ENCODE peak calls at places on chromosomes 16 and 17, in nine cellular contexts. One of them, this sample, is unnamed.

GRCh38 chr17:58591455-58591854 is 77.0 kb upstream of the MTMR4 start:
- DNase-seq in occipital lobe: no peak
- DNase-seq in effector CD4-positive, alpha-beta T cell: no peak
- DNase-seq in MM.1S: no peak
- DNase-seq in AG04450: no peak
- DNase-seq in cardiac muscle cell: no peak
- DNase-seq in Right ventricle myocardium superior: no peak
- DNase-seq in lung: no peak
- DNase-seq in GM10248: no peak
- DNase-seq in this sample: no peak

GRCh38 chr17:40909755-40910154 is 24.7 kb upstream of the KRT20 start:
- DNase-seq in occipital lobe: no peak
- DNase-seq in effector CD4-positive, alpha-beta T cell: no peak
- DNase-seq in MM.1S: no peak
- DNase-seq in AG04450: peak; percentile 59
- DNase-seq in cardiac muscle cell: peak; percentile 71
- DNase-seq in Right ventricle myocardium superior: no peak
- DNase-seq in lung: no peak
- DNase-seq in GM10248: no peak
- DNase-seq in this sample: no peak

GRCh38 chr17:20613248-20613647 is 33.7 kb downstream of the CDRT15L2 start:
- DNase-seq in occipital lobe: no peak
- DNase-seq in effector CD4-positive, alpha-beta T cell: no peak
- DNase-seq in MM.1S: no peak
- DNase-seq in AG04450: no peak
- DNase-seq in cardiac muscle cell: no peak
- DNase-seq in Right ventricle myocardium superior: no peak
- DNase-seq in lung: no peak
- DNase-seq in GM10248: no peak
- DNase-seq in this sample: no peak

GRCh38 chr17:27295945-27296344 is 2.0 kb downstream of the WSB1 start:
- DNase-seq in occipital lobe: no peak
- DNase-seq in effector CD4-positive, alpha-beta T cell: no peak
- DNase-seq in MM.1S: no peak
- DNase-seq in AG04450: no peak
- DNase-seq in cardiac muscle cell: peak; percentile 19
- DNase-seq in Right ventricle myocardium superior: no peak
- DNase-seq in lung: no peak
- DNase-seq in GM10248: no peak
- DNase-seq in this sample: no peak

GRCh38 chr17:47275245-47275984 is 21.8 kb downstream of the ITGB3 start:
- DNase-seq in occipital lobe: no peak
- DNase-seq in effector CD4-positive, alpha-beta T cell: no peak
- DNase-seq in MM.1S: no peak
- DNase-seq in AG04450: peak; percentile 83
- DNase-seq in cardiac muscle cell: peak; percentile 89
- DNase-seq in Right ventricle myocardium superior: peak; percentile 95
- DNase-seq in lung: peak; percentile 56
- DNase-seq in GM10248: no peak
- DNase-seq in this sample: no peak

GRCh38 chr16:84545114-84545737 is 40.8 kb upstream of the MEAK7 start:
- DNase-seq in occipital lobe: no peak
- DNase-seq in effector CD4-positive, alpha-beta T cell: no peak
- DNase-seq in MM.1S: no peak
- DNase-seq in AG04450: no peak
- DNase-seq in cardiac muscle cell: no peak
- DNase-seq in Right ventricle myocardium superior: no peak
- DNase-seq in lung: no peak
- DNase-seq in GM10248: no peak
- DNase-seq in this sample: no peak

GRCh38 chr17:7005716-7006115 is 6.7 kb upstream of the RNASEK start:
- DNase-seq in occipital lobe: no peak
- DNase-seq in effector CD4-positive, alpha-beta T cell: no peak
- DNase-seq in MM.1S: no peak
- DNase-seq in AG04450: no peak
- DNase-seq in cardiac muscle cell: no peak
- DNase-seq in Right ventricle myocardium superior: no peak
- DNase-seq in lung: no peak
- DNase-seq in GM10248: no peak
- DNase-seq in this sample: no peak

GRCh38 chr16:51880776-51881175 is 666.2 kb downstream of the TOX3 start:
- DNase-seq in occipital lobe: no peak
- DNase-seq in effector CD4-positive, alpha-beta T cell: no peak
- DNase-seq in MM.1S: no peak
- DNase-seq in AG04450: peak; percentile 84
- DNase-seq in cardiac muscle cell: peak; percentile 47
- DNase-seq in Right ventricle myocardium superior: no peak
- DNase-seq in lung: no peak
- DNase-seq in GM10248: no peak
- DNase-seq in this sample: no peak

GRCh38 chr17:37447641-37448040 is 41.0 kb downstream of the TADA2A start:
- DNase-seq in occipital lobe: no peak
- DNase-seq in effector CD4-positive, alpha-beta T cell: no peak
- DNase-seq in MM.1S: no peak
- DNase-seq in AG04450: no peak
- DNase-seq in cardiac muscle cell: no peak
- DNase-seq in Right ventricle myocardium superior: no peak
- DNase-seq in lung: no peak
- DNase-seq in GM10248: no peak
- DNase-seq in this sample: no peak

GRCh38 chr17:78390241-78391050 is 12.0 kb downstream of the PGS1 start:
- DNase-seq in occipital lobe: no peak
- DNase-seq in effector CD4-positive, alpha-beta T cell: no peak
- DNase-seq in MM.1S: no peak
- DNase-seq in AG04450: peak; percentile 96
- DNase-seq in cardiac muscle cell: peak; percentile 91
- DNase-seq in Right ventricle myocardium superior: no peak
- DNase-seq in lung: no peak
- DNase-seq in GM10248: no peak
- DNase-seq in this sample: no peak

GRCh38 chr17:19010729-19011505 is 6.4 kb upstream of the FAM83G start:
- DNase-seq in occipital lobe: no peak
- DNase-seq in effector CD4-positive, alpha-beta T cell: no peak
- DNase-seq in MM.1S: no peak
- DNase-seq in AG04450: no peak
- DNase-seq in cardiac muscle cell: no peak
- DNase-seq in Right ventricle myocardium superior: no peak
- DNase-seq in lung: no peak
- DNase-seq in GM10248: no peak
- DNase-seq in this sample: no peak

GRCh38 chr17:14341866-14342265 is 41.0 kb downstream of the HS3ST3B1 start:
- DNase-seq in occipital lobe: no peak
- DNase-seq in effector CD4-positive, alpha-beta T cell: no peak
- DNase-seq in MM.1S: no peak
- DNase-seq in AG04450: no peak
- DNase-seq in cardiac muscle cell: peak; percentile 51
- DNase-seq in Right ventricle myocardium superior: no peak
- DNase-seq in lung: no peak
- DNase-seq in GM10248: no peak
- DNase-seq in this sample: no peak

GRCh38 chr16:10256855-10257641 is 74.8 kb upstream of the GRIN2A start:
- DNase-seq in occipital lobe: no peak
- DNase-seq in effector CD4-positive, alpha-beta T cell: peak; percentile 26
- DNase-seq in MM.1S: peak; percentile 38
- DNase-seq in AG04450: no peak
- DNase-seq in cardiac muscle cell: peak; percentile 54
- DNase-seq in Right ventricle myocardium superior: peak; percentile 42
- DNase-seq in lung: no peak
- DNase-seq in GM10248: peak; percentile 80
- DNase-seq in this sample: no peak

GRCh38 chr17:60675997-60676396 is 1.7 kb upstream of the BCAS3 start:
- DNase-seq in occipital lobe: no peak
- DNase-seq in effector CD4-positive, alpha-beta T cell: no peak
- DNase-seq in MM.1S: no peak
- DNase-seq in AG04450: no peak
- DNase-seq in cardiac muscle cell: no peak
- DNase-seq in Right ventricle myocardium superior: no peak
- DNase-seq in lung: no peak
- DNase-seq in GM10248: no peak
- DNase-seq in this sample: no peak

GRCh38 chr17:19331134-19331533 is 31.4 kb downstream of the B9D1 start:
- DNase-seq in occipital lobe: no peak
- DNase-seq in effector CD4-positive, alpha-beta T cell: no peak
- DNase-seq in MM.1S: no peak
- DNase-seq in AG04450: peak; percentile 77
- DNase-seq in cardiac muscle cell: peak; percentile 70
- DNase-seq in Right ventricle myocardium superior: no peak
- DNase-seq in lung: no peak
- DNase-seq in GM10248: no peak
- DNase-seq in this sample: no peak

GRCh38 chr16:24908716-24909115 is 63.0 kb downstream of the SLC5A11 start:
- DNase-seq in occipital lobe: no peak
- DNase-seq in effector CD4-positive, alpha-beta T cell: no peak
- DNase-seq in MM.1S: no peak
- DNase-seq in AG04450: no peak
- DNase-seq in cardiac muscle cell: no peak
- DNase-seq in Right ventricle myocardium superior: no peak
- DNase-seq in lung: no peak
- DNase-seq in GM10248: no peak
- DNase-seq in this sample: no peak

GRCh38 chr16:5581428-5581827 is 483.8 kb upstream of the EEF2KMT start:
- DNase-seq in occipital lobe: no peak
- DNase-seq in effector CD4-positive, alpha-beta T cell: no peak
- DNase-seq in MM.1S: no peak
- DNase-seq in AG04450: no peak
- DNase-seq in cardiac muscle cell: no peak
- DNase-seq in Right ventricle myocardium superior: no peak
- DNase-seq in lung: no peak
- DNase-seq in GM10248: no peak
- DNase-seq in this sample: no peak

This sample was measured in caudate nucleus.